ENCODE peak calls at places on chromosomes 13 and 19, in five cellular contexts. One of them, this sample, is unnamed.

GRCh38 chr13:113448545-113448884 is 4.8 kb downstream of the ADPRHL1 start:
- DNase-seq in H1: no peak
- DNase-seq in GM12878: no peak
- DNase-seq in HepG2: peak
- DNase-seq in K562: no peak
- DNase-seq in this sample: no peak

GRCh38 chr13:93388701-93389100 is 162.1 kb downstream of the GPC6 start:
- DNase-seq in H1: no peak
- DNase-seq in GM12878: no peak
- DNase-seq in HepG2: no peak
- DNase-seq in K562: no peak
- DNase-seq in this sample: no peak

GRCh38 chr19:54470991-54471782 is 1.9 kb downstream of the CDC42EP5 start:
- DNase-seq in H1: peak
- DNase-seq in GM12878: no peak
- DNase-seq in HepG2: no peak
- DNase-seq in K562: peak
- DNase-seq in this sample: peak

GRCh38 chr13:66716502-66716901 is 513.6 kb downstream of the PCDH9 start:
- DNase-seq in H1: no peak
- DNase-seq in GM12878: no peak
- DNase-seq in HepG2: no peak
- DNase-seq in K562: no peak
- DNase-seq in this sample: no peak

GRCh38 chr13:73303858-73304257 is 245.1 kb downstream of the KLF5 start:
- DNase-seq in H1: no peak
- DNase-seq in GM12878: no peak
- DNase-seq in HepG2: no peak
- DNase-seq in K562: no peak
- DNase-seq in this sample: no peak

GRCh38 chr19:45097776-45098520 is 5.0 kb downstream of the PPP1R37 start:
- DNase-seq in H1: no peak
- DNase-seq in GM12878: no peak
- DNase-seq in HepG2: peak
- DNase-seq in K562: peak
- DNase-seq in this sample: no peak

GRCh38 chr13:58858870-58859371 is 1227.4 kb downstream of the PCDH17 start:
- DNase-seq in H1: no peak
- DNase-seq in GM12878: no peak
- DNase-seq in HepG2: no peak
- DNase-seq in K562: no peak
- DNase-seq in this sample: no peak

GRCh38 chr19:7673995-7674667 is 2.8 kb upstream of the MCEMP1 start:
- DNase-seq in H1: peak
- DNase-seq in GM12878: no peak
- DNase-seq in HepG2: peak
- DNase-seq in K562: peak
- DNase-seq in this sample: peak

GRCh38 chr19:55118401-55118991 is 1.1 kb upstream of the PPP1R12C start:
- DNase-seq in H1: peak
- DNase-seq in GM12878: no peak
- DNase-seq in HepG2: no peak
- DNase-seq in K562: peak
- DNase-seq in this sample: peak

GRCh38 chr13:31023126-31023525 is 90.7 kb downstream of the TEX26 start:
- DNase-seq in H1: no peak
- DNase-seq in GM12878: no peak
- DNase-seq in HepG2: no peak
- DNase-seq in K562: no peak
- DNase-seq in this sample: no peak

GRCh38 chr19:15291089-15291488 is 41.2 kb downstream of the BRD4 start:
- DNase-seq in H1: no peak
- DNase-seq in GM12878: no peak
- DNase-seq in HepG2: no peak
- DNase-seq in K562: no peak
- DNase-seq in this sample: no peak

GRCh38 chr19:36423925-36424324 is 5.5 kb upstream of the ZFP82 start:
- DNase-seq in H1: no peak
- DNase-seq in GM12878: no peak
- DNase-seq in HepG2: no peak
- DNase-seq in K562: no peak
- DNase-seq in this sample: peak

GRCh38 chr13:112907916-112908315 is 61.1 kb upstream of the MCF2L start:
- DNase-seq in H1: no peak
- DNase-seq in GM12878: no peak
- DNase-seq in HepG2: peak
- DNase-seq in K562: no peak
- DNase-seq in this sample: no peak

GRCh38 chr19:45423589-45424190 is at the start of gene ERCC1:
- DNase-seq in H1: peak
- DNase-seq in GM12878: peak
- DNase-seq in HepG2: peak
- DNase-seq in K562: peak
- DNase-seq in this sample: peak

GRCh38 chr19:44092108-44092507 is 2.1 kb upstream of the ZNF224 start:
- DNase-seq in H1: no peak
- DNase-seq in GM12878: no peak
- DNase-seq in HepG2: no peak
- DNase-seq in K562: no peak
- DNase-seq in this sample: no peak

GRCh38 chr19:41879670-41880328 is 2.7 kb downstream of the CD79A start:
- DNase-seq in H1: no peak
- DNase-seq in GM12878: no peak
- DNase-seq in HepG2: no peak
- DNase-seq in K562: no peak
- DNase-seq in this sample: no peak

GRCh38 chr19:41879080-41879479 is 2.0 kb downstream of the CD79A start:
- DNase-seq in H1: no peak
- DNase-seq in GM12878: no peak
- DNase-seq in HepG2: no peak
- DNase-seq in K562: no peak
- DNase-seq in this sample: no peak

GRCh38 chr19:41877916-41878905 is 1.1 kb downstream of the CD79A start:
- DNase-seq in H1: peak
- DNase-seq in GM12878: no peak
- DNase-seq in HepG2: no peak
- DNase-seq in K562: no peak
- DNase-seq in this sample: no peak

GRCh38 chr19:41877490-41877876 is 404 bp downstream of the CD79A start:
- DNase-seq in H1: peak
- DNase-seq in GM12878: no peak
- DNase-seq in HepG2: no peak
- DNase-seq in K562: no peak
- DNase-seq in this sample: no peak

DNA sequence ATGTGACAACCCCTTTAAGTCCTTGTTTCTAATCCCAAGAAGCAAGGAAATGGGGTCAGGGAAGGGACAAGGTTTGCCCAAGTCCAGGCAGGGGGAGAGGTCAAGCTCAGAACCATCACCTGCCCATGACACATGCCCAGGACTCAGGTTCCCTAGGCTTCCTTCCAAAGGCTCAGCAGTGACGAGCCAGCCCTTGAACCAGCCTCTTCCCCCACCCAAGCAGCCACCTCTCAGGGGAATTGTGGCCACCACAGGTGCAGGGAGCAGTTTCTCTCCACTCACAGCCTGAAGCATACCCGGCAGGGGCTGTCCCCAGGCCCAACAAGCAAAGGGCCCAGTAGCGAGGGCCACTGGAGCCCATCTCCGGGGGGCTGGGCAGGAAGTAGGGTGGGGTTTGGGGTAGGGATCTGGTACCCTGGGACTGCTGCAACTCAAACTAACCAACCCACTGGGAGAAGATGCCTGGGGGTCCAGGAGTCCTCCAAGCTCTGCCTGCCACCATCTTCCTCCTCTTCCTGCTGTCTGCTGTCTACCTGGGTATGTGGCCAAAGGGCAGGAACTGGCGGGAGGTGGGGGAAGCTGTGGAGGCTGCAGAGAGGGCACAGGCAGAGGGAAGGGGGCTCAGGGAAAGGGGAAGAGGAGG is at the start of gene CD79A:
- DNase-seq in H1: peak
- DNase-seq in GM12878: peak
- DNase-seq in HepG2: no peak
- DNase-seq in K562: no peak
- DNase-seq in this sample: no peak
- H3K27ac ChIP-seq in H1: no peak
- H3K27ac ChIP-seq in GM12878: peak
- H3K27ac ChIP-seq in HepG2: no peak
- H3K27ac ChIP-seq in K562: peak
- H3K27ac ChIP-seq in this sample: no peak

GRCh38 chr19:2426661-2427322 is 594 bp downstream of the TIMM13 start:
- DNase-seq in H1: peak
- DNase-seq in GM12878: no peak
- DNase-seq in HepG2: peak
- DNase-seq in K562: peak
- DNase-seq in this sample: peak
- TF ChIP-seq CREB1 in H1: no peak
- TF ChIP-seq CREB1 in GM12878: no peak
- TF ChIP-seq CREB1 in HepG2: no peak
- TF ChIP-seq CREB1 in K562: no peak
- TF ChIP-seq CREB1 in this sample: no peak

DNA sequence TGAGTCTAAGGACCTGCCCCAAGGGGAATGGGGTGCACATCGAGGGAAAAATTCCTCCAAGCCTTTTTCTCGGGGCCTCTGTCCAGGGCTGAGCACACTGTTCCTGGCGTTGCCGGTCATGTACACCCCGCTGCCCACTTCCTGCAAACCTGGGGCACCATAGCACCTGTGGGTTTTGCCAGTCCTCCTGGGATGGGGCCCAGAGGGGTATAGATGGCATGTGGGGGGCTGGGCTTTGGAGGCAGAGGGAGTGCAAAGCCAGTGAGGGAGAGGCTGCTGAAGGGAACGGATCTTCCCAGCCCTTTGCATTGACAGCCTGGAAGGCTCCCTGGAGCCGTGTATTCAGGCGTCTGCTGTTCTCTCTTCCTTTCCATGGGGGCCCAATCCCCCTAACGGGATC is 187.3 kb downstream of the ZNF536 start:
- DNase-seq in H1: no peak
- DNase-seq in GM12878: no peak
- DNase-seq in HepG2: no peak
- DNase-seq in K562: no peak
- DNase-seq in this sample: no peak
- H3K27ac ChIP-seq in H1: no peak
- H3K27ac ChIP-seq in GM12878: no peak
- H3K27ac ChIP-seq in HepG2: no peak
- H3K27ac ChIP-seq in K562: no peak
- H3K27ac ChIP-seq in this sample: no peak

GRCh38 chr19:11480927-11481776 is at the start of gene ELAVL3:
- DNase-seq in H1: peak
- DNase-seq in GM12878: no peak
- DNase-seq in HepG2: no peak
- DNase-seq in K562: no peak
- DNase-seq in this sample: peak
- TF ChIP-seq CREB1 in H1: no peak
- TF ChIP-seq CREB1 in GM12878: no peak
- TF ChIP-seq CREB1 in HepG2: no peak
- TF ChIP-seq CREB1 in K562: no peak
- TF ChIP-seq CREB1 in this sample: no peak

DNA sequence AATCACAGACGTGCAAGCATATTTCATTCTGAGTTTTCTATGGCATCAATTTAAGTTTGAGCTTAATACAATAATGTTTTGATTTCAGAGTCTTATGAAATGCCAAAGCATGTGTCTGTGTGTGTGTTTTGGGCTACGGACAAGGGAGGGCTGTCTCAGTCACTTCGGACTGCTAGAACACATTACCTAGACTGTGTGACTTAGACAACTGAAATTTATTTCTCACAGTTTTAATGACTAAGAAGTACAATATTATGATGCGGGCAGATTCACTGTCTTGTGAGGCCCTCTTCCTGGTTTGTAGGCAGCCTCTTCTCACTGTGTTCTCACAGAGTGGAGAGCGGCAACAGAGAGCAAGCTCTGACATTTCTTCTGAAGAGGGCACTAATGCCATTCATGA is 1202.0 kb downstream of the EFNB2 start:
- DNase-seq in H1: no peak
- DNase-seq in GM12878: no peak
- DNase-seq in HepG2: no peak
- DNase-seq in K562: no peak
- DNase-seq in this sample: no peak
- H3K27ac ChIP-seq in H1: no peak
- H3K27ac ChIP-seq in GM12878: no peak
- H3K27ac ChIP-seq in HepG2: no peak
- H3K27ac ChIP-seq in K562: no peak
- H3K27ac ChIP-seq in this sample: no peak

GRCh38 chr13:49786609-49787008 is 5.9 kb downstream of the KPNA3 start:
- DNase-seq in H1: no peak
- DNase-seq in GM12878: no peak
- DNase-seq in HepG2: no peak
- DNase-seq in K562: no peak
- DNase-seq in this sample: no peak
- TF ChIP-seq CREB1 in H1: no peak
- TF ChIP-seq CREB1 in GM12878: no peak
- TF ChIP-seq CREB1 in HepG2: no peak
- TF ChIP-seq CREB1 in K562: no peak
- TF ChIP-seq CREB1 in this sample: no peak

DNA sequence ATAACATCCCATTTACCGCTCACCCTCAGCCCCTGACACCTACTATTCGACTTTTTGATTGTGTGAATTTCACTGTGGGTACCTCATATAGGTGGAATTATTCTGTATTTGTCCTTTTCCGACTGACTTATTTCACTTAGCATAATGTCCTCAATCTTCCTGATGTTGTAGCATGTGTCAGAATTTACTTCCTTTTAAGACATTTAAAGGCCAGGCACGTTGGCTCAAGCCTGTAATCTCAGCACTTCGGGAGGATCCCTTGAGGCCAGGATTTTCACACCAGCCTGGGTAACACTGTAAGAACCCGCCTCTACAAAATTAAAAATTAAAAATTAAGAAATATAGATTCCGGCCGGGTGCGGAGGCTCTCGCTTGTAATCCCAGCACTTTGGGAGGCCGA is 13.0 kb downstream of the ZNF490 start:
- DNase-seq in H1: no peak
- DNase-seq in GM12878: no peak
- DNase-seq in HepG2: no peak
- DNase-seq in K562: no peak
- DNase-seq in this sample: no peak
- H3K27ac ChIP-seq in H1: no peak
- H3K27ac ChIP-seq in GM12878: no peak
- H3K27ac ChIP-seq in HepG2: peak
- H3K27ac ChIP-seq in K562: no peak
- H3K27ac ChIP-seq in this sample: peak

DNA sequence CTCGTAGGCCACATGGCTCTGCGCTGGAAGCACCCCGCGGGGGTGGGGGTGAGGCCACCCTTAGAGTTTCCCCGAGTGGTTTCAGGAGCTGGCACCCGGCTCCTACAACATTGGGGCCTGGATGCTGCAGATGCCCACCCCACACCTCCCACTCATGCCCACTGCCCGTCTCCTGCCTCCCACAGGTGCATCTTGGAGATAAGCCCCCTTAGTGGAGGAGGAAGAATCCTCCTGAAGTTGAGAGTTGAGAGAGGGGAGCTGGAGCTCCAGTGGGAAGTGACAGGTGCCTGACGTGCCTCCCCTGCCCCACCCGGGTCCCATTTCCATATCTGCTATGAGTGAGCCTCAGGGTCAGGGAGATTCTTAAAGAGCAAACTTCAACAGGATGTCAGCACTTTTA is 341.3 kb downstream of the TEX29 start:
- DNase-seq in H1: no peak
- DNase-seq in GM12878: no peak
- DNase-seq in HepG2: no peak
- DNase-seq in K562: no peak
- DNase-seq in this sample: no peak
- TF ChIP-seq CREB1 in H1: no peak
- TF ChIP-seq CREB1 in GM12878: no peak
- TF ChIP-seq CREB1 in HepG2: no peak
- TF ChIP-seq CREB1 in K562: no peak
- TF ChIP-seq CREB1 in this sample: no peak

GRCh38 chr19:27679399-27679798 is 1533.6 kb downstream of the UQCRFS1 start:
- DNase-seq in H1: no peak
- DNase-seq in GM12878: no peak
- DNase-seq in HepG2: no peak
- DNase-seq in K562: no peak
- DNase-seq in this sample: no peak
- H3K27ac ChIP-seq in H1: no peak
- H3K27ac ChIP-seq in GM12878: no peak
- H3K27ac ChIP-seq in HepG2: no peak
- H3K27ac ChIP-seq in K562: no peak
- H3K27ac ChIP-seq in this sample: no peak